ENCODE peak calls at places on chromosome 15, in four cellular contexts. P, K, E and H are unnamed samples.

GRCh38 chr15:77944002-77944867 is 133.3 kb downstream of the TBC1D2B start:
- DNase-seq in P (peak; percentile 52), E (peak; percentile 48), K (peak; percentile 56), H (peak; percentile 22)

GRCh38 chr15:78727561-78727960 is 83.7 kb downstream of the ADAMTS7 start:
- DNase-seq in E (no peak), P (no peak), K (no peak), H (no peak)

GRCh38 chr15:95698971-95699370 is 631.5 kb upstream of the NR2F2 start:
- DNase-seq in K (peak; percentile 31), P (no peak), E (no peak), H (no peak)

GRCh38 chr15:60782316-60782715 is 303.4 kb upstream of the ICE2 start:
- DNase-seq in K (no peak), P (no peak), E (no peak), H (no peak)

GRCh38 chr15:84079885-84080777 is 155.4 kb upstream of the GOLGA6L4 start:
- DNase-seq in E (no peak), K (peak; percentile 3), P (no peak), H (peak; percentile 7)

GRCh38 chr15:87045741-87046140 is 966.1 kb downstream of the AGBL1 start:
- DNase-seq in E (no peak), P (peak; percentile 62), K (no peak), H (no peak)

GRCh38 chr15:40054056-40054745 is 15.2 kb upstream of the SRP14 start:
- DNase-seq in P (no peak), E (no peak), K (peak; percentile 31), H (no peak)

GRCh38 chr15:99492275-99492674 is 73.5 kb upstream of the MEF2A start:
- DNase-seq in K (no peak), P (no peak), E (no peak), H (no peak)

GRCh38 chr15:38069506-38069905 is 135.1 kb downstream of the TMCO5A start:
- DNase-seq in K (peak; percentile 86), P (peak; percentile 82), E (no peak), H (no peak)

GRCh38 chr15:56732881-56733130 is 503 bp downstream of the ZNF280D start:
- DNase-seq in E (peak; percentile 44), P (no peak), K (no peak), H (no peak)

GRCh38 chr15:69526696-69527095 is 74.1 kb downstream of the RPLP1 start:
- DNase-seq in K (no peak), P (no peak), E (no peak), H (no peak)

GRCh38 chr15:77541421-77542181 is 91.1 kb downstream of the LINGO1 start:
- DNase-seq in E (no peak), K (peak; percentile 22), P (no peak), H (no peak)

GRCh38 chr15:77841376-77841775 is 208.7 kb upstream of the LINGO1 start:
- DNase-seq in E (no peak), P (no peak), K (no peak), H (no peak)

GRCh38 chr15:40155270-40155910 is 5.5 kb upstream of the BUB1B start:
- DNase-seq in P (peak; percentile 58), K (no peak), E (peak; percentile 73), H (no peak)

GRCh38 chr15:62719316-62719715 is 323.2 kb upstream of the TPM1 start:
- DNase-seq in P (peak; percentile 12), K (peak; percentile 60), E (no peak), H (no peak)

GRCh38 chr15:45425135-45425534 is 46.8 kb upstream of the GATM start:
- DNase-seq in P (peak; percentile 32), K (peak; percentile 65), E (no peak), H (no peak)

GRCh38 chr15:43524254-43524847 is 6.9 kb downstream of the MAP1A start:
- DNase-seq in K (no peak), E (no peak), P (no peak), H (no peak)

GRCh38 chr15:99121691-99122410 is 17.0 kb downstream of the SYNM start:
- DNase-seq in P (no peak), K (no peak), E (no peak), H (no peak)

GRCh38 chr15:32688151-32688639 is 29.6 kb upstream of the GREM1 start:
- DNase-seq in E (no peak), K (peak; percentile 41), P (peak; percentile 53), H (no peak)

GRCh38 chr15:70008697-70009285 is 88.9 kb downstream of the TLE3 start:
- DNase-seq in K (no peak), P (no peak), E (no peak), H (no peak)

GRCh38 chr15:63121382-63122001 is at the start of gene LACTB:
- DNase-seq in E (peak; percentile 78), K (peak; percentile 89), P (peak; percentile 85), H (peak; percentile 68)

GRCh38 chr15:63699391-63699790 is 102.2 kb downstream of the FBXL22 start:
- DNase-seq in K (no peak), E (no peak), P (no peak), H (no peak)

GRCh38 chr15:61266916-61267315 is 37.8 kb upstream of the RORA start:
- DNase-seq in E (no peak), P (no peak), K (no peak), H (no peak)

GRCh38 chr15:51879555-51879954 is 50.1 kb downstream of the TMOD3 start:
- DNase-seq in E (no peak), P (peak; percentile 42), K (peak; percentile 61), H (no peak)

GRCh38 chr15:51883436-51883835 is 54.0 kb downstream of the TMOD3 start:
- DNase-seq in K (peak; percentile 75), P (no peak), E (no peak), H (no peak)

GRCh38 chr15:51874751-51875644 is 45.5 kb downstream of the TMOD3 start:
- DNase-seq in E (no peak), P (peak; percentile 97), K (peak; percentile 99), H (no peak)

GRCh38 chr15:51876169-51876568 is 46.7 kb downstream of the TMOD3 start:
- DNase-seq in E (no peak), K (no peak), P (peak; percentile 24), H (no peak)

DNA sequence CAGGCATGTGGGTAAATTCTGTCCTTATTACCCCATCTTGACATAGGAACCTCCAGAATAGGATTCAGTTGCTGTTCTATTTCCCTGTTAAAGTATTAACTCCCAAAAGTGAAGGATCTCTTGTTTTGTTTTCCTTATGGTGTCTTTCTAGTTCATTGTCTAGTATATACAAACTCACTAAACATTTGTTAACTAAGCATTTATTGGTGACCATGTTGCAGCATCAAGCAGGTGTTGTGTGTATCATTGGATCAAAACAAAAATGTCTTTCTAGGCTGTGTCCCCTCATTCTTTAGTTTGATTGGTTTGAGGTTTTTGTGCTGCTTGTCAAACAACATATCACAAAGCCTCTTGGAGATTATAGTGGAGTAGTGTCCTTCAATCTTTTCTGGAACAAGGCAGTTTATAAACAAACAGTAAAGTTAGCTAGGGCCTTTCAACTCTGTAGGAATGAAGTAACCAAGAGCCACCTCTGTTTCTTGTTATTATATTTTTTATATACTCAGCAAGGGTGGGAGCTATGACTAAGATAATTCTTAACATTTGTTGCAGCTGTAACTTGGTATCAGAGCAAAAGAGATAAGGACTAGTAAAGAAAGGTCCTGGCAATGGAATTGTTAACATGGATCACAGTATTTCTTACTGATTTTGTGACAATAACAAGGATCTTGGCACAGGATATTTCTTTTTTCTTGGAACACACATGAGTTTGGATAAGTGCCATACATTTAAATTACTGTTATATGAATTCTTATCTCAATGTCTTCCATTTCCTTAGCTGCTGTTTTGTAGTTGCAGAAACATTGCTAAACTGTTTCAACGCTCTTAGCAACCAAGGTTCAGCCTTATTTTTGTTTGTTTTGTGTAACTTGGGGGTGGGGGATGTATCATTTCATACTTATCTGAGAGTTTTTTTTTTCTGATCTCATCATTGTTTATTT is 49.3 kb downstream of the TMOD3 start:
- DNase-seq in E (no peak), K (peak; percentile 62), P (no peak), H (no peak)
- H3K27ac ChIP-seq in E (peak overlapping the region; percentile 69), K (no peak overlapping the region), P (peak overlapping the region; percentile 77), H (no peak overlapping the region)

DNA sequence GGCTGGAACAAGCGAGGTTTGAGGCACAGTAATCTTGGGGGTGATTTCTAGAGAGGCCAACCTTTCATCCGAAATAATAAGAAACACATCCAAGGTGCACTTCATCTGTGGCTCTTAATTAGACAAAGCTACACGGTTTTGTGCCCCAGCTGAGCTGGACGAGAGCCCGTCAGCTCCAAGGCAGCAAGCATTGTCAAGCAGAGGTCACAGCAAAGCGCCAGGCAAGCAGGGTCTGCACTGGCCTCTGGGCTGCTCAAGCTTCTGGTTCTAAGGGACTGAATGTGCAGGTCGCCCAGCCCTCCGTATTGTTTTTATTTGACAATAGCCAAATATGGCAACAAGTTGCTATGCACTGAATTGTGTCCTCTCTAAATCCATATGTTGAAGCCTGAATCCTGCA is 123.2 kb downstream of the CHSY1 start:
- DNase-seq in P (no peak), E (no peak), K (no peak), H (peak; percentile 26)
- H3K4me3 ChIP-seq in P (peak overlapping the region; percentile 2), E (no peak overlapping the region), K (no peak overlapping the region), H (no peak overlapping the region)

GRCh38 chr15:74179101-74179841 is 5.8 kb downstream of the ISLR start:
- DNase-seq in K (peak; percentile 86), E (peak; percentile 71), P (peak; percentile 70), H (no peak)

GRCh38 chr15:74180689-74181602 is 7.4 kb downstream of the ISLR start:
- DNase-seq in E (no peak), P (no peak), K (no peak), H (no peak)

GRCh38 chr15:74176262-74177208 is 3.0 kb downstream of the ISLR start:
- DNase-seq in K (no peak), P (no peak), E (peak; percentile 15), H (no peak)

GRCh38 chr15:74179983-74180688 is 6.6 kb downstream of the ISLR start:
- DNase-seq in E (no peak), K (peak; percentile 37), P (peak; percentile 25), H (no peak)

DNA sequence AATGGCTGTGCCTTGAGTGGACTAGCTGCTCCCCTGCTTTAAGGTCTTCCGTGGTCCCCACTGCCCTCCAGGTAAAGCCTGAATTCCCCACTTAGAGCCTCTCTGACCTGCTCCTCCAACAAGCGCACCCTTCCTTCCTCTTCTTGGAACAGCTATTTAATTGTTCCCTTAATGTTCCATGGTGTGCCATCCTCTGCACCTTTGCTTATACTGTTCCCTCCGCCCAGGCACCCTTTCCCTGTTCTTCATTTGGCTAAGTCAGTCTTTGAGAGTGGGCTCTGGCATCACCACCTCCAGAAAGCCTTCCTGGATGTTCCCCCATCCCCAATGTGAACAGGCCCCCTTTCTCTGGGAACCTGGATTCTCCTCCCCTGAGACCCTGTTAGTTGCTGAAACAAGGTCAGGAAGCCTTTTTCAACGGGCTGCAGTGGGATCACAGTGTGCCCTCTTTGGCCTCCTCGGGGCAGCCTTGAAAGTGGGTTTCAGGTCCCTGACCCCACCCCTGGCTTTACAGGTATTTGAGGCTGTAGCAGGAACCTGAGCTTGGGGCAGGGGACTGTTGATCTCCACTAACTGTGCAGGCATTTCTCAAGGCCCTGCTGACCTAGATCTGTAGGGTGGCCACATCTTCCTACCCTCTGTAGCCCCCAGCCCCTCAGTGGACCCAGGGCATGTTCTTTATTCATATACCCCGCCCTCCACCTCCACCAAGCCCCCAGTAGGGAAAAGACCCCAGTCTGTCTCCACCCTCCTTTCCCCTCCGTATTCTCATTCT is 5.0 kb downstream of the ISLR start:
- DNase-seq in K (no peak), E (no peak), P (no peak), H (no peak)
- H3K27ac ChIP-seq in K (no peak overlapping the region), E (peak overlapping the region; percentile 74), P (no peak overlapping the region), H (no peak overlapping the region)

GRCh38 chr15:49625460-49626036 is 4.7 kb downstream of the DTWD1 start:
- DNase-seq in E (no peak), K (no peak), P (no peak), H (no peak)

GRCh38 chr15:49620658-49621326 is at the start of the genes DTWD1 and FAM227B:
- DNase-seq in K (peak; percentile 98), E (peak; percentile 95), P (peak; percentile 97), H (peak; percentile 89)

GRCh38 chr15:49621327-49622210 is 721 bp downstream of the DTWD1 start:
- DNase-seq in K (no peak), E (no peak), P (peak; percentile 9), H (no peak)

GRCh38 chr15:49622561-49622960 is 1.7 kb downstream of the DTWD1 start:
- DNase-seq in E (no peak), P (no peak), K (no peak), H (no peak)

GRCh38 chr15:49624046-49624445 is 3.2 kb downstream of the DTWD1 start:
- DNase-seq in P (peak; percentile 32), E (no peak), K (peak; percentile 44), H (no peak)
- H3K4me3 ChIP-seq in P (no peak overlapping the region), E (no peak overlapping the region), K (no peak overlapping the region), H (no peak overlapping the region)